ENCODE peak calls at places on chromosomes 4 and X, in eight cellular contexts. One of them, this sample, is unnamed.

GRCh38 chr4:70452946-70453345 is 19.1 kb upstream of the MUC7 start:
- DNase-seq in KBM-7: no peak
- DNase-seq in RWPE1: no peak
- DNase-seq in tibial artery: no peak
- DNase-seq in RPMI7951: no peak
- DNase-seq in activated CD4-positive, CD25-positive, alpha-beta regulatory T cell treated with anti-CD3 and anti-CD28 coated beads, Interleukin-2, amount 50 U/mL, for 72 hours: no peak
- DNase-seq in A549: no peak
- DNase-seq in sigmoid colon: no peak
- DNase-seq in this sample: no peak

GRCh38 chr4:158938462-158939044 is 164.3 kb upstream of the RAPGEF2 start:
- DNase-seq in KBM-7: no peak
- DNase-seq in sigmoid colon: no peak
- DNase-seq in activated CD4-positive, CD25-positive, alpha-beta regulatory T cell treated with anti-CD3 and anti-CD28 coated beads, Interleukin-2, amount 50 U/mL, for 72 hours: no peak
- DNase-seq in RWPE1: no peak
- DNase-seq in tibial artery: no peak
- DNase-seq in A549: no peak
- DNase-seq in RPMI7951: peak
- DNase-seq in this sample: no peak

GRCh38 chr4:56804551-56804950 is 16.9 kb downstream of the SPINK2 start:
- DNase-seq in RWPE1: no peak
- DNase-seq in A549: no peak
- DNase-seq in sigmoid colon: no peak
- DNase-seq in activated CD4-positive, CD25-positive, alpha-beta regulatory T cell treated with anti-CD3 and anti-CD28 coated beads, Interleukin-2, amount 50 U/mL, for 72 hours: no peak
- DNase-seq in tibial artery: no peak
- DNase-seq in RPMI7951: no peak
- DNase-seq in KBM-7: peak
- DNase-seq in this sample: peak

GRCh38 chrX:17846045-17846444 is 15.1 kb downstream of the RAI2 start:
- DNase-seq in sigmoid colon: no peak
- DNase-seq in tibial artery: no peak
- DNase-seq in KBM-7: no peak
- DNase-seq in activated CD4-positive, CD25-positive, alpha-beta regulatory T cell treated with anti-CD3 and anti-CD28 coated beads, Interleukin-2, amount 50 U/mL, for 72 hours: no peak
- DNase-seq in RPMI7951: no peak
- DNase-seq in A549: no peak
- DNase-seq in RWPE1: peak
- DNase-seq in this sample: no peak

GRCh38 chrX:132480581-132481203 is 8.1 kb downstream of the MBNL3 start:
- DNase-seq in sigmoid colon: no peak
- DNase-seq in RWPE1: no peak
- DNase-seq in activated CD4-positive, CD25-positive, alpha-beta regulatory T cell treated with anti-CD3 and anti-CD28 coated beads, Interleukin-2, amount 50 U/mL, for 72 hours: no peak
- DNase-seq in A549: no peak
- DNase-seq in RPMI7951: peak
- DNase-seq in tibial artery: no peak
- DNase-seq in KBM-7: peak
- DNase-seq in this sample: peak

GRCh38 chr4:1510931-1511330 is 104.7 kb upstream of the NKX1-1 start:
- DNase-seq in tibial artery: no peak
- DNase-seq in RPMI7951: no peak
- DNase-seq in sigmoid colon: no peak
- DNase-seq in KBM-7: no peak
- DNase-seq in RWPE1: no peak
- DNase-seq in activated CD4-positive, CD25-positive, alpha-beta regulatory T cell treated with anti-CD3 and anti-CD28 coated beads, Interleukin-2, amount 50 U/mL, for 72 hours: no peak
- DNase-seq in A549: no peak
- DNase-seq in this sample: no peak

GRCh38 chrX:22063284-22063683 is 31.2 kb downstream of the PHEX start:
- DNase-seq in RPMI7951: peak
- DNase-seq in A549: no peak
- DNase-seq in KBM-7: peak
- DNase-seq in activated CD4-positive, CD25-positive, alpha-beta regulatory T cell treated with anti-CD3 and anti-CD28 coated beads, Interleukin-2, amount 50 U/mL, for 72 hours: no peak
- DNase-seq in tibial artery: no peak
- DNase-seq in sigmoid colon: no peak
- DNase-seq in RWPE1: no peak
- DNase-seq in this sample: peak

GRCh38 chrX:94830717-94831116 is 1156.7 kb downstream of the FAM133A start:
- DNase-seq in KBM-7: no peak
- DNase-seq in activated CD4-positive, CD25-positive, alpha-beta regulatory T cell treated with anti-CD3 and anti-CD28 coated beads, Interleukin-2, amount 50 U/mL, for 72 hours: no peak
- DNase-seq in tibial artery: no peak
- DNase-seq in A549: no peak
- DNase-seq in RWPE1: no peak
- DNase-seq in RPMI7951: no peak
- DNase-seq in sigmoid colon: no peak
- DNase-seq in this sample: no peak

GRCh38 chr4:166169111-166169510 is 296.1 kb downstream of the TLL1 start:
- DNase-seq in tibial artery: no peak
- DNase-seq in KBM-7: no peak
- DNase-seq in sigmoid colon: no peak
- DNase-seq in A549: no peak
- DNase-seq in RWPE1: no peak
- DNase-seq in activated CD4-positive, CD25-positive, alpha-beta regulatory T cell treated with anti-CD3 and anti-CD28 coated beads, Interleukin-2, amount 50 U/mL, for 72 hours: no peak
- DNase-seq in RPMI7951: peak
- DNase-seq in this sample: peak

GRCh38 chr4:84681488-84682274 is 98.8 kb downstream of the CDS1 start:
- DNase-seq in A549: no peak
- DNase-seq in sigmoid colon: no peak
- DNase-seq in RWPE1: peak
- DNase-seq in RPMI7951: peak
- DNase-seq in activated CD4-positive, CD25-positive, alpha-beta regulatory T cell treated with anti-CD3 and anti-CD28 coated beads, Interleukin-2, amount 50 U/mL, for 72 hours: no peak
- DNase-seq in tibial artery: no peak
- DNase-seq in KBM-7: peak
- DNase-seq in this sample: peak

GRCh38 chr4:23888421-23889319 is 1.2 kb downstream of the PPARGC1A start:
- DNase-seq in RWPE1: no peak
- DNase-seq in A549: no peak
- DNase-seq in sigmoid colon: peak
- DNase-seq in RPMI7951: peak
- DNase-seq in activated CD4-positive, CD25-positive, alpha-beta regulatory T cell treated with anti-CD3 and anti-CD28 coated beads, Interleukin-2, amount 50 U/mL, for 72 hours: no peak
- DNase-seq in KBM-7: no peak
- DNase-seq in tibial artery: peak
- DNase-seq in this sample: no peak

GRCh38 chrX:68693481-68694410 is 46.3 kb downstream of the STARD8 start:
- DNase-seq in RPMI7951: peak
- DNase-seq in sigmoid colon: peak
- DNase-seq in RWPE1: peak
- DNase-seq in A549: no peak
- DNase-seq in activated CD4-positive, CD25-positive, alpha-beta regulatory T cell treated with anti-CD3 and anti-CD28 coated beads, Interleukin-2, amount 50 U/mL, for 72 hours: no peak
- DNase-seq in KBM-7: peak
- DNase-seq in tibial artery: peak
- DNase-seq in this sample: peak

GRCh38 chr4:89681219-89681618 is 155.7 kb downstream of the SNCA start:
- DNase-seq in KBM-7: peak
- DNase-seq in tibial artery: no peak
- DNase-seq in RPMI7951: no peak
- DNase-seq in RWPE1: peak
- DNase-seq in A549: no peak
- DNase-seq in activated CD4-positive, CD25-positive, alpha-beta regulatory T cell treated with anti-CD3 and anti-CD28 coated beads, Interleukin-2, amount 50 U/mL, for 72 hours: no peak
- DNase-seq in sigmoid colon: no peak
- DNase-seq in this sample: no peak

GRCh38 chrX:128518508-128518907 is 466.3 kb upstream of the ACTRT1 start:
- DNase-seq in sigmoid colon: no peak
- DNase-seq in activated CD4-positive, CD25-positive, alpha-beta regulatory T cell treated with anti-CD3 and anti-CD28 coated beads, Interleukin-2, amount 50 U/mL, for 72 hours: no peak
- DNase-seq in KBM-7: peak
- DNase-seq in RWPE1: peak
- DNase-seq in tibial artery: no peak
- DNase-seq in A549: no peak
- DNase-seq in RPMI7951: no peak
- DNase-seq in this sample: peak

GRCh38 chrX:69387559-69388487 is 116.3 kb upstream of the NALF2 start:
- DNase-seq in KBM-7: peak
- DNase-seq in tibial artery: no peak
- DNase-seq in activated CD4-positive, CD25-positive, alpha-beta regulatory T cell treated with anti-CD3 and anti-CD28 coated beads, Interleukin-2, amount 50 U/mL, for 72 hours: peak
- DNase-seq in RWPE1: peak
- DNase-seq in RPMI7951: peak
- DNase-seq in A549: peak
- DNase-seq in sigmoid colon: no peak
- DNase-seq in this sample: peak

GRCh38 chr4:15232725-15233597 is 194.9 kb upstream of the C1QTNF7 start:
- DNase-seq in sigmoid colon: no peak
- DNase-seq in activated CD4-positive, CD25-positive, alpha-beta regulatory T cell treated with anti-CD3 and anti-CD28 coated beads, Interleukin-2, amount 50 U/mL, for 72 hours: no peak
- DNase-seq in RWPE1: no peak
- DNase-seq in A549: no peak
- DNase-seq in RPMI7951: peak
- DNase-seq in tibial artery: no peak
- DNase-seq in KBM-7: no peak
- DNase-seq in this sample: no peak

GRCh38 chr4:52157641-52158316 is 106.7 kb downstream of the SPATA18 start:
- DNase-seq in RPMI7951: peak
- DNase-seq in sigmoid colon: no peak
- DNase-seq in activated CD4-positive, CD25-positive, alpha-beta regulatory T cell treated with anti-CD3 and anti-CD28 coated beads, Interleukin-2, amount 50 U/mL, for 72 hours: no peak
- DNase-seq in A549: no peak
- DNase-seq in tibial artery: no peak
- DNase-seq in RWPE1: no peak
- DNase-seq in KBM-7: no peak
- DNase-seq in this sample: no peak

GRCh38 chr4:73777612-73778011 is 37.2 kb downstream of the CXCL8 start:
- DNase-seq in tibial artery: no peak
- DNase-seq in activated CD4-positive, CD25-positive, alpha-beta regulatory T cell treated with anti-CD3 and anti-CD28 coated beads, Interleukin-2, amount 50 U/mL, for 72 hours: no peak
- DNase-seq in sigmoid colon: no peak
- DNase-seq in RWPE1: no peak
- DNase-seq in RPMI7951: peak
- DNase-seq in A549: no peak
- DNase-seq in KBM-7: no peak
- DNase-seq in this sample: no peak

GRCh38 chrX:152958047-152958446 is 35.9 kb downstream of the PNMA5 start:
- DNase-seq in RWPE1: peak
- DNase-seq in RPMI7951: peak
- DNase-seq in A549: no peak
- DNase-seq in tibial artery: no peak
- DNase-seq in KBM-7: peak
- DNase-seq in sigmoid colon: no peak
- DNase-seq in activated CD4-positive, CD25-positive, alpha-beta regulatory T cell treated with anti-CD3 and anti-CD28 coated beads, Interleukin-2, amount 50 U/mL, for 72 hours: no peak
- DNase-seq in this sample: no peak

GRCh38 chr4:3442959-3443749 is 1.4 kb downstream of the HGFAC start:
- DNase-seq in A549: peak
- DNase-seq in RWPE1: peak
- DNase-seq in activated CD4-positive, CD25-positive, alpha-beta regulatory T cell treated with anti-CD3 and anti-CD28 coated beads, Interleukin-2, amount 50 U/mL, for 72 hours: peak
- DNase-seq in RPMI7951: peak
- DNase-seq in KBM-7: peak
- DNase-seq in sigmoid colon: no peak
- DNase-seq in tibial artery: no peak
- DNase-seq in this sample: peak

GRCh38 chr4:27149541-27150212 is 289.0 kb downstream of the STIM2 start:
- DNase-seq in RWPE1: no peak
- DNase-seq in A549: no peak
- DNase-seq in RPMI7951: peak
- DNase-seq in tibial artery: no peak
- DNase-seq in activated CD4-positive, CD25-positive, alpha-beta regulatory T cell treated with anti-CD3 and anti-CD28 coated beads, Interleukin-2, amount 50 U/mL, for 72 hours: no peak
- DNase-seq in sigmoid colon: no peak
- DNase-seq in KBM-7: no peak
- DNase-seq in this sample: no peak

GRCh38 chr4:150126880-150127236 is 48.6 kb downstream of the DCLK2 start:
- DNase-seq in RWPE1: peak
- DNase-seq in sigmoid colon: no peak
- DNase-seq in A549: no peak
- DNase-seq in KBM-7: no peak
- DNase-seq in RPMI7951: peak
- DNase-seq in tibial artery: no peak
- DNase-seq in activated CD4-positive, CD25-positive, alpha-beta regulatory T cell treated with anti-CD3 and anti-CD28 coated beads, Interleukin-2, amount 50 U/mL, for 72 hours: no peak
- DNase-seq in this sample: no peak

GRCh38 chr4:177393236-177393635 is 49.0 kb downstream of the AGA start:
- DNase-seq in RWPE1: no peak
- DNase-seq in tibial artery: no peak
- DNase-seq in activated CD4-positive, CD25-positive, alpha-beta regulatory T cell treated with anti-CD3 and anti-CD28 coated beads, Interleukin-2, amount 50 U/mL, for 72 hours: no peak
- DNase-seq in RPMI7951: no peak
- DNase-seq in A549: no peak
- DNase-seq in KBM-7: peak
- DNase-seq in sigmoid colon: no peak
- DNase-seq in this sample: peak

GRCh38 chrX:119753639-119754257 is 4.6 kb upstream of the SOWAHD start:
- DNase-seq in A549: no peak
- DNase-seq in KBM-7: peak
- DNase-seq in tibial artery: no peak
- DNase-seq in RPMI7951: peak
- DNase-seq in activated CD4-positive, CD25-positive, alpha-beta regulatory T cell treated with anti-CD3 and anti-CD28 coated beads, Interleukin-2, amount 50 U/mL, for 72 hours: no peak
- DNase-seq in RWPE1: no peak
- DNase-seq in sigmoid colon: no peak
- DNase-seq in this sample: peak

GRCh38 chrX:28586891-28587635 is at the start of gene IL1RAPL1:
- DNase-seq in activated CD4-positive, CD25-positive, alpha-beta regulatory T cell treated with anti-CD3 and anti-CD28 coated beads, Interleukin-2, amount 50 U/mL, for 72 hours: no peak
- DNase-seq in RPMI7951: peak
- DNase-seq in sigmoid colon: no peak
- DNase-seq in KBM-7: peak
- DNase-seq in A549: peak
- DNase-seq in RWPE1: peak
- DNase-seq in tibial artery: no peak
- DNase-seq in this sample: peak

GRCh38 chr4:147678796-147679549 is 5.0 kb downstream of the PRMT9 start:
- DNase-seq in activated CD4-positive, CD25-positive, alpha-beta regulatory T cell treated with anti-CD3 and anti-CD28 coated beads, Interleukin-2, amount 50 U/mL, for 72 hours: no peak
- DNase-seq in KBM-7: no peak
- DNase-seq in RWPE1: no peak
- DNase-seq in RPMI7951: no peak
- DNase-seq in tibial artery: no peak
- DNase-seq in sigmoid colon: no peak
- DNase-seq in A549: no peak
- DNase-seq in this sample: no peak

GRCh38 chr4:55386073-55386472 is 9.7 kb upstream of the TMEM165 start:
- DNase-seq in sigmoid colon: no peak
- DNase-seq in KBM-7: peak
- DNase-seq in RPMI7951: peak
- DNase-seq in activated CD4-positive, CD25-positive, alpha-beta regulatory T cell treated with anti-CD3 and anti-CD28 coated beads, Interleukin-2, amount 50 U/mL, for 72 hours: no peak
- DNase-seq in A549: no peak
- DNase-seq in RWPE1: peak
- DNase-seq in tibial artery: no peak
- DNase-seq in this sample: peak

GRCh38 chr4:41363384-41363981 is 106.8 kb downstream of the UCHL1 start:
- DNase-seq in RWPE1: peak
- DNase-seq in sigmoid colon: no peak
- DNase-seq in tibial artery: peak
- DNase-seq in activated CD4-positive, CD25-positive, alpha-beta regulatory T cell treated with anti-CD3 and anti-CD28 coated beads, Interleukin-2, amount 50 U/mL, for 72 hours: no peak
- DNase-seq in A549: no peak
- DNase-seq in KBM-7: no peak
- DNase-seq in RPMI7951: no peak
- DNase-seq in this sample: no peak

GRCh38 chrX:1537031-1537715 is at the start of gene P2RY8:
- DNase-seq in sigmoid colon: peak
- DNase-seq in activated CD4-positive, CD25-positive, alpha-beta regulatory T cell treated with anti-CD3 and anti-CD28 coated beads, Interleukin-2, amount 50 U/mL, for 72 hours: peak
- DNase-seq in RWPE1: no peak
- DNase-seq in A549: peak
- DNase-seq in RPMI7951: peak
- DNase-seq in tibial artery: peak
- DNase-seq in KBM-7: peak
- DNase-seq in this sample: peak